ENCODE peak calls at places on chromosomes 3 and 15, in four cellular contexts. L is lower lobe of right lung, G is natural killer cell, F is sigmoid colon. C is an unnamed sample.

GRCh38 chr3:13121553-13122001 is 48.3 kb upstream of the IQSEC1 start:
- DNase-seq in L (peak), G (no peak), F (peak), C (no peak)

GRCh38 chr3:167691366-167691765 is 37.6 kb upstream of the WDR49 start:
- DNase-seq in L (no peak), G (no peak), F (no peak), C (no peak)

GRCh38 chr3:122857019-122857418 is 62.1 kb downstream of the SLC49A4 start:
- DNase-seq in L (no peak), G (no peak), F (no peak), C (no peak)

GRCh38 chr3:57910988-57911387 is 97.2 kb upstream of the FLNB start:
- DNase-seq in L (no peak), G (no peak), F (no peak), C (peak)

GRCh38 chr3:154540950-154541604 is 111.1 kb upstream of the GPR149 start:
- DNase-seq in L (no peak), G (no peak), F (no peak), C (no peak)

GRCh38 chr15:81092559-81092902 is 41.5 kb upstream of the CFAP161 start:
- DNase-seq in L (no peak), G (no peak), F (no peak), C (no peak)

GRCh38 chr3:24270744-24271143 is 223.9 kb downstream of the THRB start:
- DNase-seq in L (no peak), G (no peak), F (no peak), C (no peak)

GRCh38 chr3:83457516-83457915 is 1501.3 kb upstream of the CADM2 start:
- DNase-seq in L (no peak), G (no peak), F (no peak), C (no peak)

GRCh38 chr15:78210349-78210717 is 24.0 kb downstream of the ACSBG1 start:
- DNase-seq in L (no peak), G (no peak), F (no peak), C (no peak)

GRCh38 chr15:75327005-75327404 is 8.9 kb upstream of the COMMD4 start:
- DNase-seq in L (no peak), G (no peak), F (peak), C (no peak)

GRCh38 chr3:177703788-177704187 is 506.5 kb upstream of the TBL1XR1 start:
- DNase-seq in L (no peak), G (no peak), F (no peak), C (no peak)

GRCh38 chr3:156598413-156598812 is 43.5 kb upstream of the SSR3 start:
- DNase-seq in L (no peak), G (no peak), F (no peak), C (no peak)

GRCh38 chr3:27326211-27326948 is 42.8 kb downstream of the NEK10 start:
- DNase-seq in L (no peak), G (no peak), F (peak), C (peak)

GRCh38 chr15:89761009-89761831 is 10.2 kb upstream of the MESP1 start:
- DNase-seq in L (peak), G (no peak), F (no peak), C (no peak)

GRCh38 chr15:60722328-60723112 is 243.6 kb upstream of the ICE2 start:
- DNase-seq in L (no peak), G (no peak), F (no peak), C (no peak)

GRCh38 chr3:46448721-46449120 is 16.0 kb downstream of the LTF start:
- DNase-seq in L (no peak), G (no peak), F (no peak), C (no peak)

GRCh38 chr3:149586871-149587270 is 71.0 kb downstream of the WWTR1 start:
- DNase-seq in L (no peak), G (no peak), F (no peak), C (peak)

GRCh38 chr15:51281368-51281967 is 56.9 kb downstream of the CYP19A1 start:
- DNase-seq in L (peak), G (no peak), F (peak), C (peak)

GRCh38 chr3:168220609-168221008 is 124.9 kb upstream of the GOLIM4 start:
- DNase-seq in L (no peak), G (no peak), F (no peak), C (no peak)

GRCh38 chr15:92808611-92809063 is 91.5 kb upstream of the CHD2 start:
- DNase-seq in L (peak), G (no peak), F (peak), C (peak)

GRCh38 chr3:156626104-156626503 is 48.3 kb upstream of the TIPARP start:
- DNase-seq in L (peak), G (no peak), F (no peak), C (no peak)

GRCh38 chr3:187533797-187534196 is 136.4 kb downstream of the SST start:
- DNase-seq in L (no peak), G (no peak), F (no peak), C (no peak)

GRCh38 chr3:5002174-5002870 is 23.1 kb downstream of the BHLHE40 start:
- DNase-seq in L (no peak), G (peak), F (peak), C (no peak)

GRCh38 chr3:94532951-94533350 is 470.1 kb downstream of the NSUN3 start:
- DNase-seq in L (no peak), G (no peak), F (no peak), C (no peak)

GRCh38 chr15:60972866-60973265 is 256.2 kb downstream of the RORA start:
- DNase-seq in L (no peak), G (no peak), F (no peak), C (peak)

GRCh38 chr3:30007668-30008067 is 598.7 kb upstream of the TGFBR2 start:
- DNase-seq in L (no peak), G (no peak), F (no peak), C (no peak)

GRCh38 chr3:83946554-83946953 is 1012.2 kb upstream of the CADM2 start:
- DNase-seq in L (no peak), G (no peak), F (no peak), C (no peak)

GRCh38 chr15:43463542-43463941 is 29.4 kb downstream of the TP53BP1 start:
- DNase-seq in L (no peak), G (no peak), F (no peak), C (no peak)

GRCh38 chr3:186775999-186776398 is 7.4 kb upstream of the EIF4A2 start:
- DNase-seq in L (no peak), G (no peak), F (no peak), C (no peak)

GRCh38 chr15:58707397-58707796 is 42.1 kb downstream of the ADAM10 start:
- DNase-seq in L (no peak), G (no peak), F (no peak), C (no peak)

GRCh38 chr15:41895491-41895890 is 1.6 kb upstream of the SPTBN5 start:
- DNase-seq in L (no peak), G (no peak), F (no peak), C (no peak)

GRCh38 chr15:53918180-53919079 is 59.8 kb upstream of the UNC13C start:
- DNase-seq in L (no peak), G (no peak), F (no peak), C (no peak)

GRCh38 chr15:31328425-31328998 is 1.9 kb downstream of the KLF13 start:
- DNase-seq in L (peak), G (peak), F (no peak), C (peak)

GRCh38 chr3:111068574-111068973 is 3.0 kb upstream of the NECTIN3 start:
- DNase-seq in L (no peak), G (no peak), F (no peak), C (no peak)

DNA sequence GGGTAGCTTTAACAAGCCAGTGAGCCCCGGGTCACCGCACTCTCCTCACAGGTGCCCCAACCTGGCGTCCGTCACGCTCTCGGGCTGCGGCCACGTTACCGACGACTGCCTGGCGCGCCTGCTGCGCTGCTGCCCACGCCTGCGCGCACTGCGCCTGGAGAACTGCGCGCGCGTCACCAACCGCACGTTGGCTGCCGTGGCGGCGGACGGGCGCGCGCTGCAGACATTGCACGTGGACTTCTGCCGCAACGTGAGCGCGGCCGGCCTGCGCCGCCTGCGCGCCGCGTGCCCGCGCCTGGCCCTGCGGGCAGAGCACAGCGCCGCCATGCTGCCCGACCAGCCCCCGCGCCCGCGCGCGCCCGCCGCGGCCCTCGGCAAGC is 3.4 kb downstream of the FBXL22 start:
- DNase-seq in L (peak), G (peak), F (peak), C (peak)
- TF ChIP-seq CTCF in L (no peak), G (no peak), F (no peak), C (peak)

GRCh38 chr15:90904746-90905145 is 1.6 kb downstream of the MAN2A2 start:
- DNase-seq in L (peak), G (no peak), F (no peak), C (no peak)

GRCh38 chr15:90905306-90906180 is 2.4 kb downstream of the MAN2A2 start:
- DNase-seq in L (peak), G (no peak), F (no peak), C (no peak)

GRCh38 chr15:90902656-90902995 is 476 bp upstream of the MAN2A2 start:
- DNase-seq in L (no peak), G (no peak), F (no peak), C (no peak)

GRCh38 chr15:90902996-90903732 is at the start of gene MAN2A2:
- DNase-seq in L (peak), G (peak), F (no peak), C (peak)

DNA sequence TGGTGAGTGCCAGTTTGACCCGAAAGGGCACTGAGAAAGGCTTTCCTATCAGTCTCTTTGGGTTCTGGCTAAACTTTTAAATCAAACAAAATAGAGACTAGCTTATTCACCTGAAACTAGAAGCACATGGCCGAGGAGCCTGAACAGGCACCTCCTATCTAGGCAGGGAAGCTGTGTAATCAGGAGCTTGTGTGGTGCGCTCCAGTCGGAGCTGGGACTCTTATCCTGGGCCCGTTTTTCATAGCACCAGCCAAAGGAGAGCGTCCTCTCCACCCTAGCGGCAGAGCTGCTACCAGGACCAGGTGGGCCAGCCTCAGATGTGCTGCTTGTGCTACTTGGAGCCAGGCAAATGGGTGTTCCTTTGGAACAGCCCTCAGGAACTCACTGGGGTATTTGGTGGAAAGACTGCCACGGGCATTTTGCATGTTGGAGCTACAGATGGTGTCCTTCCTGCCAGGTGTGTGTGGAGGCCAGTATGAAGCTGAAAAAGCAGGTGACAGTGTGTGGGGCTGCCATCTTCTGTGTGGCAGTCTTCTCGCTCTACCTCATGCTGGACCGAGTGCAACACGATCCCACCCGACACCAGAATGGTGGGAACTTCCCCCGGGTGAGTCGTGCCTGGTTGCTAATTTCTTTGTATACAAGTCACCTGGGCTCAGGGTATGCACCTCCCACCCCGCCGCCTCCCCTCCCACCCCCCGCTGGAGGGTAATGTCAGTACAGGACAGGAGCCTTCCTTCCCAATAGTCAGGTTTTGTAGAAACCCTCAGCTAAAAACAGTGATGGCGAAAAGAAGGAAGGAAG is 833 bp downstream of the MAN2A2 start:
- DNase-seq in L (peak), G (no peak), F (no peak), C (no peak)
- TF ChIP-seq CTCF in L (no peak), G (no peak), F (no peak), C (no peak)

GRCh38 chr15:62059108-62059817 is 984 bp downstream of the VPS13C start:
- DNase-seq in L (no peak), G (no peak), F (no peak), C (no peak)
- TF ChIP-seq CTCF in L (no peak), G (peak), F (no peak), C (peak)

GRCh38 chr15:65839354-65839901 is 29.9 kb upstream of the RAB11A start:
- DNase-seq in L (no peak), G (no peak), F (no peak), C (no peak)

GRCh38 chr15:65837301-65838283 is 31.7 kb upstream of the RAB11A start:
- DNase-seq in L (no peak), G (no peak), F (no peak), C (no peak)

GRCh38 chr15:65834603-65835282 is 34.5 kb upstream of the RAB11A start:
- DNase-seq in L (no peak), G (no peak), F (no peak), C (no peak)

GRCh38 chr15:65835452-65835851 is 33.8 kb upstream of the RAB11A start:
- DNase-seq in L (no peak), G (no peak), F (no peak), C (no peak)

DNA sequence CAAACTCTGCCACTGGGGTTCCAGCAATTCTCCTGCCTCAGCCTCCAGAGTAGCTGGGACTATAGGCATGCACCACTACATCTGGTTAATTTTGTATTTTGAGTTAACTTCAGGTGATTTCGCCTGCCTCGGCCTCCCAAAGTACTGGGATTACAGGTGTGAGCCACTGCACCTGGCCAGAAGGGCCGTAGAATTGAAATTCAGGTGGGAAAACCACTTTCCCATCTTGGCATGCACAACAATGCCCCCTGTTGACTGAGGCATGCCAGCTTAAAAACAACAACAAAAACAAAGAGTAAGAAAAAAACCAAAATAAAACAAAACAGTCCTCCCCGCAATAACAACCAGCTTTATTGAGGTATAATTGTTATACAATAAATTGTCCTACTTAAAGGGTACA is 32.6 kb upstream of the RAB11A start:
- DNase-seq in L (no peak), G (no peak), F (no peak), C (no peak)
- TF ChIP-seq CTCF in L (peak), G (peak), F (no peak), C (peak)

DNA sequence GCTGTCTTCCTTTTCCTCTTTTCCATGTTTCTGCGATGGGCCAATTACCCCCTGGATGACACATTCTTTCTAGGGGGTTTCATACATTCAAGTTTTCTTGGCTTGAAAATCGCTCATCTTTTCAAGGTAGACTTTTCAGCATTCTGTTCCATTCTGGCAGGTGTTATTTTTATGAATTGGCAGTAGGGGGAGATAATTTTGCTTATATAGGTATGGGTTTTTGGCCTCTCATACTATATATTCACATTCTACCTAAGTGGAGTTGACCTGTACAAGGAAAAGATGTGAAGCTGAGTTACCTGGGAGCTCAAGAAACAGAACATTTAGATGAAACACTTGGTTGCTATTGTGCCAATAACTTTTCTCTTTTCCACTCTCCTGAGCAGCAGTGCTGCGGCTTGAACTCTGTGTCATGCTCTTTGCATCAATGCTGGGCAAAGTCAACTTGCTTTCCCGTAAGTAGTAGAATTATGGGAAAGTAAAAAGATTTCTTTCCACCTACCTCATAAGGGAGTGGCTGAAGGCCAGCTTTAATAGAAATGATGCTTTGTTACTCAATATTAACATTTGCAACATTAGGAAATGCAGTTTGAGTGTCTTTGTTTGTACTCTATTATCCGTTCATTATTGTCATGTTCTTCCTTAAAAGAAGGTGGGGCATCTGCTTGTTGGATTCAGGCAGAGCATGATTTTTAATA is 27.9 kb upstream of the MFSD1 start:
- DNase-seq in L (no peak), G (no peak), F (no peak), C (no peak)
- TF ChIP-seq CTCF in L (no peak), G (no peak), F (no peak), C (no peak)

DNA sequence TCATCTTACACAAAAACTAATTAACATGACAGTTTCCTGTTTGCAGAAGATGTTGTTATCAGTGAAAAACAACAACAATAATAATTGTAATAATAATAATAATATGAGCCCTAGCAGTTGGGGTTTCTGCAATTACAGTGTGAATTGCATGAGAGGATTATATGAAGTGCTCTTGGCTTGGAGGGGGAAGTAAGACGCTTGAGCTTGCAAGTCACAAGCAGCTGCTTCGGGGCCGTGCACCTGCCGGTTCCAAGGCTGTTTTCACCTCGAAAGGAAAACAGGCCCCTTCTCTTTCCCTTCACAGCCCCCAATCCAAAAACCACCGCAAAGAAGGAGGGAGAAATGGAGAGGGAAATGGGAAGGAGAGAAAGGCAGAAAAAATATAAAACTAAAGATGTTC is 284.4 kb upstream of the ATP11B start:
- DNase-seq in L (no peak), G (no peak), F (no peak), C (no peak)
- TF ChIP-seq CTCF in L (no peak), G (no peak), F (no peak), C (no peak)

DNA sequence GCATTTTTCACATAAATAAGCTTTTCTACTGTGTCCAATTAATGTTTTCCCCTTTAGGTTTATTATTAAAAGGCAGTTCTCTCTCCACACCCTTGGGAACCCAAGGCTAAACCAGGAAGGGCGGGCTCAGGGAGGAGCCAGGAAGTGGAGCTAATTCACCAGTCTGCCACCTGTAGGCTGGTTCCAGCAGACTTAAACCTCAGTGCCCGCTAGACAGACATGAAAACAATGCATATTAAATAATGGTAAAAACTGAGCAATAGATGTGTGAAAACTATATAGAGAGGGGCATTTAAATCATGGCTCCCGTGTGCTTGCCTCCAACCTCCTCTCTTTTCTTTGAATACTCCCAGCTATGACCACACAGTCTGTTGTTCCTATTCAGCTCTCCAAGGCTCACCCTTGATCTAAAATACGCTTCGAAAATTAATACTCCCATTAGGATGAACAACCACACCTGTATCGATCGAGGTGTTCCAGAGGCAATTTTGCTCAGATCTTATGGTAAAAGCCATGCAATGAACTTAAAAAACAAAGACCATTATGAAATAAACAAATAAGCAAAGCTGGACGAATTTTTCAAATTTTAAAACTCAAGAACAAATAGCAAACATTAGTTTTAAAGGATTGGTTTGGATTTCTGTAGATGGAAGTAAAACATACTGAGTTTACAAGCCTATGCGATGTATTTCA is 253.3 kb downstream of the TJP1 start:
- DNase-seq in L (no peak), G (no peak), F (no peak), C (no peak)
- TF ChIP-seq CTCF in L (peak), G (no peak), F (no peak), C (peak)

GRCh38 chr3:63364909-63365308 is 86.8 kb downstream of the SYNPR start:
- DNase-seq in L (no peak), G (no peak), F (no peak), C (no peak)
- TF ChIP-seq CTCF in L (no peak), G (no peak), F (no peak), C (peak)

C was measured in HFFc6.